ENCODE peak calls at places on chromosomes 5 and 9, in four cellular contexts. P, J, D and B are unnamed samples.

GRCh38 chr5:172051643-172052362 is 45.4 kb upstream of the FBXW11 start:
- DNase-seq in D (no peak), P (no peak), J (no peak), B (no peak)

GRCh38 chr5:17405976-17406876 is 91.8 kb upstream of the TAF11L2 start:
- DNase-seq in P (no peak), D (no peak), J (no peak), B (no peak)

GRCh38 chr5:179163236-179164155 is 103.3 kb downstream of the ZNF354C start:
- DNase-seq in P (no peak), D (no peak), J (peak; percentile 30), B (no peak)

GRCh38 chr5:168174376-168174775 is 117.1 kb upstream of the WWC1 start:
- DNase-seq in J (no peak), D (no peak), P (no peak), B (no peak)

GRCh38 chr9:100436566-100436965 is 9.6 kb downstream of the MSANTD3 start:
- DNase-seq in J (no peak), P (no peak), D (no peak), B (no peak)

GRCh38 chr5:142073617-142074405 is 34.8 kb upstream of the NDFIP1 start:
- DNase-seq in D (no peak), J (no peak), P (no peak), B (no peak)

GRCh38 chr5:44660251-44660650 is 148.5 kb upstream of the MRPS30 start:
- DNase-seq in P (no peak), J (no peak), D (no peak), B (no peak)

GRCh38 chr9:114141553-114142548 is 13.5 kb upstream of the COL27A1 start:
- DNase-seq in J (no peak), P (no peak), D (no peak), B (no peak)

GRCh38 chr9:8448226-8448625 is 648.6 kb upstream of the DMAC1 start:
- DNase-seq in P (no peak), J (no peak), D (no peak), B (no peak)

GRCh38 chr9:33992622-33993021 is 56.1 kb downstream of the UBAP2 start:
- DNase-seq in P (no peak), J (no peak), D (no peak), B (no peak)

GRCh38 chr9:75455444-75455921 is 367.2 kb downstream of the OSTF1 start:
- DNase-seq in P (no peak), J (no peak), D (no peak), B (no peak)

GRCh38 chr5:79408028-79408427 is 105.9 kb downstream of the HOMER1 start:
- DNase-seq in D (no peak), P (no peak), J (no peak), B (no peak)

GRCh38 chr5:156367602-156368001 is 40.6 kb downstream of the SGCD start:
- DNase-seq in J (no peak), P (no peak), D (peak; percentile 17), B (no peak)

GRCh38 chr9:106625259-106625789 is 237.6 kb upstream of the ZNF462 start:
- DNase-seq in P (no peak), D (no peak), J (no peak), B (no peak)

GRCh38 chr5:72525816-72526215 is 18.6 kb upstream of the ZNF366 start:
- DNase-seq in P (no peak), D (no peak), J (no peak), B (no peak)

GRCh38 chr5:117888688-117889087 is 1099.7 kb downstream of the DTWD2 start:
- DNase-seq in P (no peak), D (no peak), J (no peak), B (no peak)

GRCh38 chr5:80941496-80941895 is 18.7 kb upstream of the RASGRF2 start:
- DNase-seq in D (no peak), P (no peak), J (no peak), B (no peak)

GRCh38 chr5:131524431-131524830 is 110.6 kb downstream of the RAPGEF6 start:
- DNase-seq in P (no peak), D (no peak), J (no peak), B (no peak)
- H3K4me3 ChIP-seq in P (no peak overlapping the region), D (no peak overlapping the region), J (no peak overlapping the region), B (no peak overlapping the region)

DNA sequence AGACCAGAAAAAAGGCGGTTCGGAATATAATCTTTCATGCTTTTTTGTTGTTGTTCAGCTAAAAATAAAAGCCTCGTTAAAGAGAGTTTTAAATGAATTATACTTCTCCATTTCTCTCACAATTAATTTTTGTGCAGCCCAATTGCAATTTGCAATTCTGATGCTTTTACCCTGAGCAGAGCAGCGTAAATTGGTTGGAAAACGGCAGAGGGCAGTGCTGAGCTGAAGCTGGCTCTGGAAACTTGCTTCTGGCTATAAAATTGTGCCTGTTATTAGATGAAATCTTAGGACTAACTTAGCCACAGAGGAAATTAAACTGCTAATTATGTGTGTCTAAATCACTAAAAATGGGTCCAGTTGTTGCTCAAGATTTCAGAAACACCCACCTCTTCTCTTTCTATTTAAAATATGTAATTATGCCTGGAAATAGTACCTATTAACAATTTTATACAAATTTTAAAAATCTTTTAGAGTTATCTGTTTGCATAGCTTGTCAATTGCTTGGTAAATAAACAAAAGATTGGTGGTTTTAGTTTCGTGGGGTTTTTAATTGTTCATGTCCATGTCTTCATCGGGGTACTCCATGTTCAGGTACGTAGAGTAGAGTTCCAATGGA is 441.8 kb upstream of the TLE4 start:
- DNase-seq in P (no peak), D (peak; percentile 48), J (peak; percentile 46), B (no peak)
- TF ChIP-seq CTCF in P (no peak), D (peak; percentile 91), J (peak; percentile 72), B (peak; percentile 44)

DNA sequence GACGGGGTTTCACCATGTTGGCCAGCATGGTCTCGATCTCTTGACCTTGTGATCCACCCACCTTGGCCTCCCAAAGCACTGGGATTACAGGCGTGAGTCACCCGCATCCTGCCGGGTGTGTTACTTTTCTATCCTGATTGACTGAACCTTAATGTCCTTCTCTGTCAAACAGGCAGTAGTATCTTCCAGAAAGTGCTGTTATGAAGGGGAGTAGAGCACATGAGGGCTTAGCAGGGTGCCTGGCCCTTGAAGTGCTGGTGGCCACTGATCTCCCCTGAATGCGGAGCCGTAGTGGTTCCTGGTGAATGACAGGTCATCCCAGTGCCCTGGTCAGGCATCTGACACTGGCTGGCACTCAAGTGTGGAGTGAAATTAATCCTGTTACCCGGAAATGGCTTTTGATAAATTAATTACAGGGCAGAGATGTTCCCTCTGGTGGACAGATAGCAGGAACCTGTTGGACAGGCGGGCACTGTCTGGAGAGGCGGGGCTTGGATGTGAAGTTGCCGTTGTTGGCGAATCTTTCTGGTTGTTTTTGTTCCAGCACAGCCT is 28.4 kb downstream of the PRRC2B start:
- DNase-seq in P (no peak), J (no peak), D (no peak), B (no peak)
- H3K27ac ChIP-seq in P (no peak overlapping the region), J (no peak overlapping the region), D (peak overlapping the region; percentile 90), B (peak overlapping the region; percentile 47)

DNA sequence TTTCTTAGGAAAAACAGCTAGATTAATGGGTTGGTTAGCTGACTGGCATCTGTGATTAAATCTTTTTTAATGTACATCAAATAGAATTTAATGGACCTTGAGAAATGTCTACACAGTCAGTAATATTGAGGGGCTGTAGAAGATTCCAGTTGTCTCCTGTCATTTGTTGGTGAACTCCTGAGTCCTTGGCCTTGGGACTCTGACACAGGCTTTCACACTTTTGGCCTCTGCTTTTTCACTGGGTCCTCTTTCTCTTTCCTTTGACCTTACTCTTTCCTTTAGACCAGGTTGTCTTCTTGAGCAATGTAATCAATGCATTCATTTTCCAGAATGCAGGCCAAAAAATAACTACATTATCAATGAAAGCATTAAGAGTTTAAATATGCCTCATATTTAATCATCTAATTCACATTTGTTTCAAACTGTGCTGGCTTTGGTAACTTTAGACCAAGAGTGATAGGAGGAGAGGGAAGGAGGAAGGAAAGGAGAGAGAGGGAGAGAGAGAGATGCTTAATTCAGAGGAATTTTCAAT is 511.3 kb downstream of the ZNF608 start:
- DNase-seq in J (no peak), P (no peak), D (peak; percentile 10), B (no peak)
- H3K4me3 ChIP-seq in J (no peak overlapping the region), P (no peak overlapping the region), D (no peak overlapping the region), B (no peak overlapping the region)

GRCh38 chr5:181223041-181223728 is at the start of gene TRIM41:
- DNase-seq in D (peak; percentile 99), P (peak; percentile 96), J (peak; percentile 99), B (peak; percentile 100)
- TF ChIP-seq CTCF in D (no peak), P (no peak), J (peak; percentile 22), B (no peak)

DNA sequence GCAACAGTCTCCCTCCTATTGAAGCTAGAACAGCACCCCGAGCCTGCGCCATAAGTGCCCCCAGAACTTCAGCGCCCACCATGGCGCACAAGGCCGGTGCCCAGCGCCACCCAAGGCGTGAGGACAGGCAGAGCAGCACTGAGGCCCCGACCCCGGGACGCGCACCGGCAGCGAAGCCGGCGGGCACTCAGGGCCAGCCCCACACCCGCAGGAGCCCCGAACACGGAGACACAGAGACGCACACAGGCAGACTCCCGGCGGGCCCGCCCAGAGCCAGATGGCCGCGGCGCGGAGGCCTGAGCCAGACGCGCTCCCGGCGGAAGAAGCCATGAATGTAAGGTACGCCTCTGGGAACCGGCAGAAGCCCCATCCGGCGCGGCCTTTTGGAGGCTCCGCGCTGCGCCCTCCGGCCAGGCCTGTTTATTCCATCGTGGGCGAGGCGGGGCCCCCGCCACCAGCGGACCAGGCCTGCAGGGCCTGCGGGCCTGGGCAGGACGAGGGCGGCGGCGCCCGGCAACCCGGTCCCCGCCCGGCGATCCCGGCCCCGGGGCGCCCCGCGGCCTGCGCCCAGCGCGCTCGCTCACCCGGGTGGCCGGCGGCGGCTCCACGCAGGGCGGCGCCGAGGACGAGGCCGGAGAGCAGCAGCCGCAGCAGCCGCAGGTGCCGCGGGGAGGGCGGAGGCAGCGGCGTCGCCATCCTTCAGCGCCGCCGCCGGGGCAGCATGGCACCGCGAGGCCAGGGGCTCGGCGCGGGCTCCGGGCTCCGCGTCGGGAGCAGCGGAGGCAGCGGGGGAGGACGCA is 483 bp downstream of the NPDC1 start:
- DNase-seq in D (peak; percentile 78), P (no peak), J (no peak), B (no peak)
- H3K27ac ChIP-seq in D (no peak overlapping the region), P (no peak overlapping the region), J (peak overlapping the region; percentile 78), B (peak overlapping the region; percentile 78)